ENCODE peak calls at places on chromosomes 1 and 21, in nine cellular contexts. One of them, this sample, is unnamed. For H3K4me1, the result is how much of the 10 kb centered on the place peaks cover.

GRCh38 chr1:222329493-222330045 is 218.3 kb downstream of the HHIPL2 start:
- DNase-seq in CD4-positive, CD25-positive, alpha-beta regulatory T cell: no peak
- DNase-seq in body of pancreas: no peak
- DNase-seq in heart left ventricle: no peak
- DNase-seq in esophagus squamous epithelium: no peak
- DNase-seq in tibial nerve: no peak
- DNase-seq in endodermal cell: no peak
- DNase-seq in effector memory CD4-positive, alpha-beta T cell: no peak
- DNase-seq in Peyer's patch: no peak
- DNase-seq in this sample: no peak

GRCh38 chr1:92882817-92883216 is 51.0 kb downstream of the RPL5 start:
- DNase-seq in CD4-positive, CD25-positive, alpha-beta regulatory T cell: no peak
- DNase-seq in body of pancreas: no peak
- DNase-seq in heart left ventricle: peak
- DNase-seq in esophagus squamous epithelium: no peak
- DNase-seq in tibial nerve: no peak
- DNase-seq in endodermal cell: no peak
- DNase-seq in effector memory CD4-positive, alpha-beta T cell: peak
- DNase-seq in Peyer's patch: peak
- DNase-seq in this sample: no peak

GRCh38 chr21:45430521-45431501 is 25.8 kb downstream of the COL18A1 start:
- DNase-seq in CD4-positive, CD25-positive, alpha-beta regulatory T cell: no peak
- DNase-seq in body of pancreas: peak
- DNase-seq in heart left ventricle: no peak
- DNase-seq in esophagus squamous epithelium: no peak
- DNase-seq in tibial nerve: no peak
- DNase-seq in endodermal cell: peak
- DNase-seq in effector memory CD4-positive, alpha-beta T cell: no peak
- DNase-seq in Peyer's patch: no peak
- DNase-seq in this sample: no peak

GRCh38 chr21:26708223-26708800 is 135.2 kb upstream of the CYYR1 start:
- DNase-seq in CD4-positive, CD25-positive, alpha-beta regulatory T cell: no peak
- DNase-seq in body of pancreas: no peak
- DNase-seq in heart left ventricle: no peak
- DNase-seq in esophagus squamous epithelium: no peak
- DNase-seq in tibial nerve: no peak
- DNase-seq in endodermal cell: no peak
- DNase-seq in effector memory CD4-positive, alpha-beta T cell: no peak
- DNase-seq in Peyer's patch: no peak
- DNase-seq in this sample: no peak

GRCh38 chr1:216600730-216601426 is 122.4 kb downstream of the ESRRG start:
- DNase-seq in CD4-positive, CD25-positive, alpha-beta regulatory T cell: no peak
- DNase-seq in body of pancreas: peak
- DNase-seq in heart left ventricle: peak
- DNase-seq in esophagus squamous epithelium: peak
- DNase-seq in tibial nerve: peak
- DNase-seq in endodermal cell: peak
- DNase-seq in effector memory CD4-positive, alpha-beta T cell: no peak
- DNase-seq in Peyer's patch: peak
- DNase-seq in this sample: peak

GRCh38 chr1:244326757-244327156 is 125.0 kb downstream of the ADSS2 start:
- DNase-seq in CD4-positive, CD25-positive, alpha-beta regulatory T cell: no peak
- DNase-seq in body of pancreas: no peak
- DNase-seq in heart left ventricle: no peak
- DNase-seq in esophagus squamous epithelium: no peak
- DNase-seq in tibial nerve: no peak
- DNase-seq in endodermal cell: no peak
- DNase-seq in effector memory CD4-positive, alpha-beta T cell: no peak
- DNase-seq in Peyer's patch: no peak
- DNase-seq in this sample: no peak

GRCh38 chr1:107047602-107048001 is 8.9 kb upstream of the PRMT6 start:
- DNase-seq in CD4-positive, CD25-positive, alpha-beta regulatory T cell: no peak
- DNase-seq in body of pancreas: no peak
- DNase-seq in heart left ventricle: no peak
- DNase-seq in esophagus squamous epithelium: no peak
- DNase-seq in tibial nerve: no peak
- DNase-seq in endodermal cell: no peak
- DNase-seq in effector memory CD4-positive, alpha-beta T cell: no peak
- DNase-seq in Peyer's patch: no peak
- DNase-seq in this sample: no peak

GRCh38 chr1:53585116-53585515 is 125.9 kb downstream of the DMRTB1 start:
- DNase-seq in CD4-positive, CD25-positive, alpha-beta regulatory T cell: no peak
- DNase-seq in body of pancreas: no peak
- DNase-seq in heart left ventricle: no peak
- DNase-seq in esophagus squamous epithelium: no peak
- DNase-seq in tibial nerve: no peak
- DNase-seq in endodermal cell: no peak
- DNase-seq in effector memory CD4-positive, alpha-beta T cell: peak
- DNase-seq in Peyer's patch: peak
- DNase-seq in this sample: no peak

GRCh38 chr1:65069186-65069585 is 78.8 kb upstream of the AK4 start:
- DNase-seq in CD4-positive, CD25-positive, alpha-beta regulatory T cell: peak
- DNase-seq in body of pancreas: no peak
- DNase-seq in heart left ventricle: no peak
- DNase-seq in esophagus squamous epithelium: no peak
- DNase-seq in tibial nerve: no peak
- DNase-seq in endodermal cell: no peak
- DNase-seq in effector memory CD4-positive, alpha-beta T cell: no peak
- DNase-seq in Peyer's patch: peak
- DNase-seq in this sample: no peak

GRCh38 chr1:65068202-65069011 is 79.6 kb upstream of the AK4 start:
- DNase-seq in CD4-positive, CD25-positive, alpha-beta regulatory T cell: no peak
- DNase-seq in body of pancreas: peak
- DNase-seq in heart left ventricle: no peak
- DNase-seq in esophagus squamous epithelium: no peak
- DNase-seq in tibial nerve: peak
- DNase-seq in endodermal cell: no peak
- DNase-seq in effector memory CD4-positive, alpha-beta T cell: no peak
- DNase-seq in Peyer's patch: peak
- DNase-seq in this sample: peak

GRCh38 chr1:65066766-65067490 is 81.1 kb upstream of the AK4 start:
- DNase-seq in CD4-positive, CD25-positive, alpha-beta regulatory T cell: peak
- DNase-seq in body of pancreas: peak
- DNase-seq in heart left ventricle: peak
- DNase-seq in esophagus squamous epithelium: peak
- DNase-seq in tibial nerve: peak
- DNase-seq in endodermal cell: peak
- DNase-seq in effector memory CD4-positive, alpha-beta T cell: peak
- DNase-seq in Peyer's patch: peak
- DNase-seq in this sample: peak

GRCh38 chr1:65066379-65066765 is 81.6 kb upstream of the AK4 start:
- DNase-seq in CD4-positive, CD25-positive, alpha-beta regulatory T cell: no peak
- DNase-seq in body of pancreas: no peak
- DNase-seq in heart left ventricle: no peak
- DNase-seq in esophagus squamous epithelium: no peak
- DNase-seq in tibial nerve: peak
- DNase-seq in endodermal cell: no peak
- DNase-seq in effector memory CD4-positive, alpha-beta T cell: no peak
- DNase-seq in Peyer's patch: no peak
- DNase-seq in this sample: peak

DNA sequence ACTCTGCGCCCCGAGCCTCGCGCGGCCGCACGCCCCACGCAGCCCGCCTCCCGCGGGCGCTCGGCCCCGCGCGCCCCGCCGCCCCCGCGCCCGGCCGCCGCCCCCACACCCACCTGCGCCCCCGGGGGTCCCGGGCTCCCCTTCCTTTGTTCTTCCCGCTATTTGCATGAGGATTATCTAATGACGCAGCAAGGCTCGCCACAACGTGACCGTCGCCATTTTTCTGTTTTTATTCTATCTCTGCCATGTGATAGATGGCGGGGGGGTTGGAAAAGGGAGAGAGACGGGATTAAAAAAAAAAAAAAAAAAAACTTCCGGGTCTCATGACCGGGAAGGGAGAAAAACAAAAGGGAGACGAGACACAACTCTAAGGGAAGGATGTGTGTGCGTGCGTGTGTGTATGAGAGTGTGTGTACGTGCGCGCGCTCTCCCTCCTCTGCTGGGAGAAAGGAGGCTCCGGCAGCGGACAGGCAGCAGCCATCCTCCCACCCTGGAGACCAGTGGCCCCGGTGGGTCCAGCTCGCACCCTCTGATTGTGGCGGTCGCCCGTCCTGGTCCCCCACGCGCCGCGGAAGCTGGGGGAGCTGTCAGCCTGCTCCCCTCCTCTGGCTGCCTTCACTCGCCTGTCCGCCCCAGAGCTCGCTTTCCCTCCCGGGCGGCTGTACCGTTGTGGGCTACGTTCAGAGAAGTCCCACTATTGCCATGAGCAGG is 80.4 kb upstream of the AK4 start:
- DNase-seq in CD4-positive, CD25-positive, alpha-beta regulatory T cell: peak
- DNase-seq in body of pancreas: peak
- DNase-seq in heart left ventricle: peak
- DNase-seq in esophagus squamous epithelium: no peak
- DNase-seq in tibial nerve: peak
- DNase-seq in endodermal cell: peak
- DNase-seq in effector memory CD4-positive, alpha-beta T cell: peak
- DNase-seq in Peyer's patch: peak
- DNase-seq in this sample: peak
- H3K27ac ChIP-seq in CD4-positive, CD25-positive, alpha-beta regulatory T cell: peak
- H3K27ac ChIP-seq in body of pancreas: peak
- H3K27ac ChIP-seq in heart left ventricle: peak
- H3K27ac ChIP-seq in esophagus squamous epithelium: peak
- H3K27ac ChIP-seq in tibial nerve: peak
- H3K27ac ChIP-seq in endodermal cell: peak
- H3K27ac ChIP-seq in effector memory CD4-positive, alpha-beta T cell: peak
- H3K27ac ChIP-seq in Peyer's patch: peak
- H3K27ac ChIP-seq in this sample: no peak

DNA sequence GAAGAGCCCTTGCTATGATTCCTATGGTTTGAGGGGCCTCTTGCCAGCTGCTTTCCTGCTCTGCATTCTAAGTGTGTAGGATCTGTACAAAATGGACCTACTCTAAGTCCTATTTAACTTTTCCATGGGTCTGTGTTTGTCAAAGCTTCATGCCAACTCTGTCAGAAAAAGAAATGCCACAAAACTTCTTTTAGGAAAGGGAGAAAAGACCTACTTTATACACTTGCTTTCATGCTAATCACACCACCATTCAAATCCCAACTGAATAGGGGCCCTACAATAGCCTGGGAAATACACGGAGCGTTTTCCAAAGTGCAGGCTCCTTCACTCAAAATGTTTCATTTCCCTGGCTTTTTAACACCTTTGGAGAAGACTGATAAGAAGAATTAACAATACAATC is 16.3 kb downstream of the PLPP3 start:
- DNase-seq in CD4-positive, CD25-positive, alpha-beta regulatory T cell: no peak
- DNase-seq in body of pancreas: no peak
- DNase-seq in heart left ventricle: no peak
- DNase-seq in esophagus squamous epithelium: no peak
- DNase-seq in tibial nerve: no peak
- DNase-seq in endodermal cell: no peak
- DNase-seq in effector memory CD4-positive, alpha-beta T cell: no peak
- DNase-seq in Peyer's patch: no peak
- DNase-seq in this sample: no peak
- H3K4me1 ChIP-seq in CD4-positive, CD25-positive, alpha-beta regulatory T cell: under half
- H3K4me1 ChIP-seq in body of pancreas: half or more
- H3K4me1 ChIP-seq in heart left ventricle: half or more
- H3K4me1 ChIP-seq in esophagus squamous epithelium: under half
- H3K4me1 ChIP-seq in tibial nerve: under half
- H3K4me1 ChIP-seq in endodermal cell: under half
- H3K4me1 ChIP-seq in effector memory CD4-positive, alpha-beta T cell: under half
- H3K4me1 ChIP-seq in Peyer's patch: under half
- H3K4me1 ChIP-seq in this sample: under half

DNA sequence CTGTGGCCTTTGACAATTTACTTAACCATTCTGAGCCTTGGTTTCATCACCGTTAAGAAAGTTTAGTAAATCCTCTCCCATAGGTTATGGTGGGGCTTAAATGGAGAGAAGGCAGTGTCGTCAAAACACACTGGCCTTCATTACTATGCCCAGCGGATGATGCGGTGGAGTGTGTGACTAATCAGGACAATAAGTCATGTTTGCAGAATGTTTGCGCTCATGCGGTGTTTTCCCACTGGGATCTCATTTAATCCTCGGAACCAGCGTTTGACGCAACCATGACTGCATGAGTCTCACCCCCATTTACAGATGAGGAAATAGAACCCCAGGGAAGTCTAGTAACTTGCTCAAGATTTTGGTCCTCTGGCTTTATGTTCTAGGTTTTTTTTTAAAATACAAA is 17.5 kb downstream of the SLC26A9 start:
- DNase-seq in CD4-positive, CD25-positive, alpha-beta regulatory T cell: no peak
- DNase-seq in body of pancreas: no peak
- DNase-seq in heart left ventricle: no peak
- DNase-seq in esophagus squamous epithelium: no peak
- DNase-seq in tibial nerve: no peak
- DNase-seq in endodermal cell: no peak
- DNase-seq in effector memory CD4-positive, alpha-beta T cell: no peak
- DNase-seq in Peyer's patch: peak
- DNase-seq in this sample: peak
- H3K27ac ChIP-seq in CD4-positive, CD25-positive, alpha-beta regulatory T cell: no peak
- H3K27ac ChIP-seq in body of pancreas: no peak
- H3K27ac ChIP-seq in heart left ventricle: no peak
- H3K27ac ChIP-seq in esophagus squamous epithelium: no peak
- H3K27ac ChIP-seq in tibial nerve: no peak
- H3K27ac ChIP-seq in endodermal cell: no peak
- H3K27ac ChIP-seq in effector memory CD4-positive, alpha-beta T cell: no peak
- H3K27ac ChIP-seq in Peyer's patch: no peak
- H3K27ac ChIP-seq in this sample: peak

GRCh38 chr1:152112101-152112884 is 3.0 kb downstream of the TCHH start:
- DNase-seq in CD4-positive, CD25-positive, alpha-beta regulatory T cell: no peak
- DNase-seq in body of pancreas: peak
- DNase-seq in heart left ventricle: no peak
- DNase-seq in esophagus squamous epithelium: no peak
- DNase-seq in tibial nerve: no peak
- DNase-seq in endodermal cell: peak
- DNase-seq in effector memory CD4-positive, alpha-beta T cell: no peak
- DNase-seq in Peyer's patch: no peak
- DNase-seq in this sample: peak

GRCh38 chr1:152110860-152111514 is 4.3 kb downstream of the TCHH start:
- DNase-seq in CD4-positive, CD25-positive, alpha-beta regulatory T cell: no peak
- DNase-seq in body of pancreas: peak
- DNase-seq in heart left ventricle: peak
- DNase-seq in esophagus squamous epithelium: no peak
- DNase-seq in tibial nerve: no peak
- DNase-seq in endodermal cell: peak
- DNase-seq in effector memory CD4-positive, alpha-beta T cell: no peak
- DNase-seq in Peyer's patch: no peak
- DNase-seq in this sample: peak

GRCh38 chr1:152112885-152113432 is 2.3 kb downstream of the TCHH start:
- DNase-seq in CD4-positive, CD25-positive, alpha-beta regulatory T cell: no peak
- DNase-seq in body of pancreas: no peak
- DNase-seq in heart left ventricle: no peak
- DNase-seq in esophagus squamous epithelium: no peak
- DNase-seq in tibial nerve: no peak
- DNase-seq in endodermal cell: no peak
- DNase-seq in effector memory CD4-positive, alpha-beta T cell: no peak
- DNase-seq in Peyer's patch: no peak
- DNase-seq in this sample: no peak

GRCh38 chr1:152110365-152110859 is 4.8 kb downstream of the TCHH start:
- DNase-seq in CD4-positive, CD25-positive, alpha-beta regulatory T cell: no peak
- DNase-seq in body of pancreas: peak
- DNase-seq in heart left ventricle: peak
- DNase-seq in esophagus squamous epithelium: no peak
- DNase-seq in tibial nerve: no peak
- DNase-seq in endodermal cell: no peak
- DNase-seq in effector memory CD4-positive, alpha-beta T cell: no peak
- DNase-seq in Peyer's patch: no peak
- DNase-seq in this sample: peak

DNA sequence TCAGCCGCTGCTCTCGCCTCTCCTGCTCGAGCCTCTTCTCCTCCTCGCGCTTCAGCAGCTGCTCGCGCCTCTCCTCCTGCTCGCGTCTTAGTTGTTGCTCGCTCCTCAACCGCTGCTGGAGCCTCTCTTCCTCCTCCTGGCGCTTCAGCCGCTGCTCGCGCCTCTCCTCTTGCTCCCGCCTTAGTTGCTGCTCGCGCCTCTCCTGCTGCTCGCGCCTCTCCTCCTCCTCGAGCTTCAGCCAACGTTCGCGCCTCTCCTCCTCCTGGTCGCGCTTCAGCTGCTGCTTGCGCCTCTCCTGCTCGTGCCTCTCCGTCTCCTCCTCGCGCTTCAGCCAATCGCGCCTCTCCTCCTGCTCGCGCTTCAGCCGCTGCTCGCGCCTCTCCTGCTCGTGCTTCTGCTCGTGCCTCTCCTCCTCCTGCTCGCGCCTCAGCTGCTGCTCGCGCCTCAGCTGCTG is 3.7 kb downstream of the TCHH start:
- DNase-seq in CD4-positive, CD25-positive, alpha-beta regulatory T cell: no peak
- DNase-seq in body of pancreas: no peak
- DNase-seq in heart left ventricle: no peak
- DNase-seq in esophagus squamous epithelium: no peak
- DNase-seq in tibial nerve: no peak
- DNase-seq in endodermal cell: peak
- DNase-seq in effector memory CD4-positive, alpha-beta T cell: no peak
- DNase-seq in Peyer's patch: no peak
- DNase-seq in this sample: peak
- H3K4me1 ChIP-seq in CD4-positive, CD25-positive, alpha-beta regulatory T cell: under half
- H3K4me1 ChIP-seq in body of pancreas: half or more
- H3K4me1 ChIP-seq in heart left ventricle: under half
- H3K4me1 ChIP-seq in esophagus squamous epithelium: under half
- H3K4me1 ChIP-seq in tibial nerve: under half
- H3K4me1 ChIP-seq in endodermal cell: under half
- H3K4me1 ChIP-seq in effector memory CD4-positive, alpha-beta T cell: under half
- H3K4me1 ChIP-seq in Peyer's patch: under half
- H3K4me1 ChIP-seq in this sample: under half